ENCODE peak calls at places on chromosomes 13 and 19, in four cellular contexts. F is fibroblast of the aortic adventitia, E is neural crest cell, Y is NCI-H774. G is an unnamed sample.

GRCh38 chr13:47794963-47795362 is 206.1 kb downstream of the SUCLA2 start:
- DNase-seq in F (peak; percentile 11), E (no peak), Y (no peak), G (no peak)

GRCh38 chr19:49851456-49852259 is 699 bp downstream of the PTOV1 start:
- DNase-seq in F (no peak), E (no peak), Y (peak; percentile 23), G (no peak)

GRCh38 chr19:7862413-7862951 is 11.7 kb downstream of the PRR36 start:
- DNase-seq in F (no peak), E (peak; percentile 88), Y (no peak), G (peak; percentile 53)

GRCh38 chr19:34430738-34431625 is 2.8 kb downstream of the UBA2 start:
- DNase-seq in F (peak; percentile 63), E (no peak), Y (no peak), G (peak; percentile 62)

GRCh38 chr13:52003551-52003950 is 7.7 kb downstream of the ATP7B start:
- DNase-seq in F (no peak), E (no peak), Y (no peak), G (no peak)

GRCh38 chr19:52507266-52507665 is 20.2 kb upstream of the ZNF808 start:
- DNase-seq in F (no peak), E (no peak), Y (no peak), G (no peak)

GRCh38 chr13:104034891-104035290 is 968.7 kb upstream of the SLC10A2 start:
- DNase-seq in F (no peak), E (no peak), Y (no peak), G (no peak)

GRCh38 chr19:14381689-14382474 is 638 bp downstream of the ADGRE5 start:
- DNase-seq in F (peak; percentile 47), E (no peak), Y (no peak), G (peak; percentile 30)

GRCh38 chr13:40206241-40207109 is 460.0 kb downstream of the FOXO1 start:
- DNase-seq in F (peak; percentile 80), E (no peak), Y (no peak), G (no peak)

GRCh38 chr13:23799945-23800344 is 89.3 kb downstream of the MIPEP start:
- DNase-seq in F (no peak), E (no peak), Y (no peak), G (peak; percentile 56)

GRCh38 chr13:84870190-84870589 is 929.0 kb downstream of the SLITRK6 start:
- DNase-seq in F (no peak), E (no peak), Y (no peak), G (no peak)

GRCh38 chr13:43089912-43090498 is 66.6 kb downstream of the DNAJC15 start:
- DNase-seq in F (no peak), E (no peak), Y (no peak), G (no peak)

GRCh38 chr19:47310819-47311218 is 1.2 kb downstream of the C5AR1 start:
- DNase-seq in F (peak; percentile 22), E (no peak), Y (no peak), G (peak; percentile 40)

GRCh38 chr19:6105444-6105843 is 4.9 kb downstream of the RFX2 start:
- DNase-seq in F (no peak), E (no peak), Y (no peak), G (no peak)

GRCh38 chr13:83215627-83216026 is 666.6 kb downstream of the SLITRK1 start:
- DNase-seq in F (peak; percentile 82), E (no peak), Y (no peak), G (peak; percentile 54)

GRCh38 chr13:78875792-78876580 is 217.0 kb upstream of the OBI1 start:
- DNase-seq in F (no peak), E (no peak), Y (no peak), G (no peak)

GRCh38 chr19:13437919-13438618 is 68.2 kb downstream of the CACNA1A start:
- DNase-seq in F (no peak), E (no peak), Y (no peak), G (no peak)

GRCh38 chr13:113837554-113838355 is 26.1 kb downstream of the GAS6 start:
- DNase-seq in F (peak; percentile 98), E (no peak), Y (no peak), G (peak; percentile 97)

GRCh38 chr19:7257148-7258041 is 36.8 kb downstream of the INSR start:
- DNase-seq in F (peak; percentile 92), E (no peak), Y (no peak), G (peak; percentile 58)

GRCh38 chr13:108483981-108484380 is 145.4 kb upstream of the MYO16 start:
- DNase-seq in F (no peak), E (no peak), Y (no peak), G (no peak)

GRCh38 chr13:98200211-98200878 is 23.3 kb upstream of the RNF113B start:
- DNase-seq in F (no peak), E (no peak), Y (no peak), G (no peak)

GRCh38 chr19:10553943-10554381 is 10.3 kb downstream of the ATG4D start:
- DNase-seq in F (no peak), E (no peak), Y (no peak), G (no peak)

G was measured in amniotic epithelial cell.